ENCODE peak calls at places on chromosome 9, in six cellular contexts. E is GM12891, Z is GM12878, V is K562, C is HepG2, I is H1. N is an unnamed sample.

GRCh38 chr9:20419552-20419951 is 202.7 kb downstream of the MLLT3 start:
- DNase-seq in E (no peak), Z (no peak), V (no peak), C (no peak), I (no peak), N (no peak)

GRCh38 chr9:10649076-10649475 is 36.3 kb upstream of the PTPRD start:
- DNase-seq in E (no peak), Z (no peak), V (no peak), C (no peak), I (no peak), N (no peak)

GRCh38 chr9:90219548-90220118 is 423.0 kb downstream of the DIRAS2 start:
- DNase-seq in E (no peak), Z (no peak), V (peak; percentile 14), C (peak; percentile 6), I (peak; percentile 5), N (peak; percentile 15)

GRCh38 chr9:72477862-72478564 is 43.4 kb upstream of the TMC1 start:
- DNase-seq in E (no peak), Z (no peak), V (no peak), C (peak; percentile 86), I (peak; percentile 21), N (no peak)

GRCh38 chr9:94919376-94920098 is 193.0 kb downstream of the AOPEP start:
- DNase-seq in E (no peak), Z (no peak), V (peak; percentile 23), C (no peak), I (no peak), N (no peak)

GRCh38 chr9:96217756-96218693 is 84.0 kb downstream of the HSD17B3 start:
- DNase-seq in E (peak; percentile 86), Z (no peak), V (peak; percentile 87), C (peak; percentile 28), I (no peak), N (peak; percentile 85)

GRCh38 chr9:2764371-2764770 is 47.1 kb downstream of the KCNV2 start:
- DNase-seq in E (no peak), Z (peak; percentile 9), V (no peak), C (no peak), I (no peak), N (no peak)

GRCh38 chr9:26551971-26552370 is 340.6 kb downstream of the CAAP1 start:
- DNase-seq in E (no peak), Z (no peak), V (no peak), C (no peak), I (no peak), N (no peak)

GRCh38 chr9:137734181-137734580 is 115.4 kb downstream of the EHMT1 start:
- DNase-seq in E (no peak), Z (no peak), V (no peak), C (no peak), I (no peak), N (no peak)

GRCh38 chr9:20804476-20805253 is 120.6 kb downstream of the FOCAD start:
- DNase-seq in E (no peak), Z (no peak), V (no peak), C (no peak), I (no peak), N (no peak)

GRCh38 chr9:85940275-85940831 is 593 bp upstream of the NAA35 start:
- DNase-seq in E (no peak), Z (no peak), V (no peak), C (no peak), I (no peak), N (no peak)

GRCh38 chr9:18678846-18679245 is 204.9 kb downstream of the ADAMTSL1 start:
- DNase-seq in E (no peak), Z (no peak), V (no peak), C (no peak), I (no peak), N (no peak)

GRCh38 chr9:135563039-135563476 is 1.5 kb downstream of the PAEP start:
- DNase-seq in E (no peak), Z (no peak), V (no peak), C (no peak), I (no peak), N (no peak)

GRCh38 chr9:118362123-118362522 is 657.9 kb downstream of the TLR4 start:
- DNase-seq in E (no peak), Z (no peak), V (no peak), C (no peak), I (no peak), N (no peak)

GRCh38 chr9:14935099-14935710 is 25.0 kb upstream of the FREM1 start:
- DNase-seq in E (no peak), Z (no peak), V (no peak), C (no peak), I (no peak), N (no peak)

GRCh38 chr9:108671156-108671555 is 184.6 kb downstream of the ACTL7B start:
- DNase-seq in E (no peak), Z (no peak), V (peak; percentile 23), C (peak; percentile 17), I (no peak), N (no peak)

GRCh38 chr9:127562271-127562780 is 49.8 kb upstream of the STXBP1 start:
- DNase-seq in E (no peak), Z (no peak), V (no peak), C (no peak), I (no peak), N (no peak)

GRCh38 chr9:127783644-127784043 is 2.2 kb upstream of the CDK9 start:
- DNase-seq in E (no peak), Z (no peak), V (no peak), C (no peak), I (no peak), N (no peak)

GRCh38 chr9:107274953-107275422 is 8.1 kb upstream of the RAD23B start:
- DNase-seq in E (no peak), Z (no peak), V (no peak), C (peak; percentile 57), I (no peak), N (no peak)

GRCh38 chr9:116232425-116233159 is 79.0 kb downstream of the PAPPA start:
- DNase-seq in E (no peak), Z (no peak), V (no peak), C (no peak), I (no peak), N (no peak)

GRCh38 chr9:95080961-95081658 is 236.4 kb downstream of the FANCC start:
- DNase-seq in E (no peak), Z (no peak), V (no peak), C (no peak), I (no peak), N (no peak)

GRCh38 chr9:79542735-79543504 is 28.8 kb upstream of the TLE4 start:
- DNase-seq in E (no peak), Z (no peak), V (no peak), C (no peak), I (no peak), N (no peak)

GRCh38 chr9:79686381-79687130 is 114.8 kb downstream of the TLE4 start:
- DNase-seq in E (no peak), Z (no peak), V (no peak), C (no peak), I (no peak), N (no peak)

GRCh38 chr9:36456480-36457115 is 56.5 kb upstream of the RNF38 start:
- DNase-seq in E (no peak), Z (no peak), V (peak; percentile 24), C (no peak), I (no peak), N (no peak)

GRCh38 chr9:73039253-73039915 is 86.5 kb upstream of the ALDH1A1 start:
- DNase-seq in E (no peak), Z (no peak), V (no peak), C (no peak), I (no peak), N (no peak)

GRCh38 chr9:129175825-129176633 is 2.0 kb downstream of the IER5L start:
- DNase-seq in E (peak; percentile 63), Z (peak; percentile 49), V (peak; percentile 80), C (peak; percentile 89), I (no peak), N (no peak)
- TF ChIP-seq POLR2AphosphoS5 in E (no peak), Z (no peak), V (no peak), C (peak; percentile 65), I (no peak), N (no peak)

DNA sequence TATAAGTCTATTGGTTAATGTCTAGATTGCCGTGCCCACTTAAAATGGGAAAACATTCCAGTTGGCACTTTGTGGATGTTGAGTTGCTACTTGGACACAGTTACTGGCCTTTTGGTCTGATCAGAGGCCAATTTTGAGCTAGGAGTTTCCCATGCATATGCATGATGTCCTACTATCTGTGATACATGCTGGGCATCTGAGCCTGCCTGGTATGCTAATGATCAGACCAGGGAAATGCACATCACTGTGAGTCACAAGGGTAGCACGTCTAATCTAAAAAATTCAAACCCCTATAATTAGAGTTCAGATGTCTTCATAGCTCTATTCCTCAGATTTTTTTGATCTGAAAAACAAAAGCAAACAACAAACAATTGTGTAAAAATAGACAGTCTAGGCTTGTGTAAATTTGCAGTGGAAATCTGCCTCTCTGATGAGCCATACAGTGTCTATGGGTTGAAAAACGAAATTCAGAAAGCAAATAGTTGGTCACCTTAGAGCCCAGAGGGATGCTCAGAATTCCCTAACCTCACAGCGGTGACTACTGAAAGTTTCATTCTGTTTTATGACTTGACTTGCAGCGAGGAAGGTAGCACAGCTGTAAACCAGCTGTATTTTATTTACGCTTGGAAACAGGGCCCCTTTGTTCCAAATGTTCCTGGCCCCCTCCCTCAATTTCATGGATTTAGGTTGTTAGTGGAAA is 37.3 kb downstream of the PALM2AKAP2 start:
- DNase-seq in E (no peak), Z (no peak), V (no peak), C (no peak), I (no peak), N (no peak)
- TF ChIP-seq POLR2A in E (no peak), Z (no peak), V (no peak), C (no peak), I (no peak), N (no peak)

DNA sequence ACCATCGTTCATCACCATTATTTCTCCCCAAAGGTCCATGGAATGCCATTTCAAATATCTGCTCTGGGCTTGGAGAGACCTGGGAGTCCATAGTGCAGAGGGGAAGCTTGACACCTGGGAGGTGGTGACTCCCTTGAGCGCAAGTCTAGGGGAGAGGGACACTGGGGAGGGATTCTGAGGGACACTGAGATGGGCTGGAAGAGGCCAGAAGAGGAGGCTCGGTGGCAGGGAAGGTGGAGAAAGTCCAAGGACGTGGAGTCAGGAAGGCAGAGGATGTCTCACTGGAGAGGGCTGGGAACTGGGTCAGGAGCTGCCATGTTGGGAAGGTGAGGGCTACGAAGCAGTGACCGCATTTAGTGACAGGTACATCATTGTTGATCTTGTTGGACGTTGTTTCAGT is 160.3 kb upstream of the MVB12B start:
- DNase-seq in E (no peak), Z (no peak), V (no peak), C (no peak), I (no peak), N (no peak)
- TF ChIP-seq TAF1 in E (no peak), Z (no peak), V (no peak), C (no peak), I (no peak), N (no peak)

GRCh38 chr9:591292-591691 is 250.2 kb upstream of the DMRT1 start:
- DNase-seq in E (no peak), Z (no peak), V (no peak), C (no peak), I (no peak), N (no peak)
- TF ChIP-seq POLR2AphosphoS5 in E (no peak), Z (no peak), V (no peak), C (no peak), I (no peak), N (no peak)

N was measured in GM12892.